ENCODE peak calls at places on chromosomes 1 and 21, in nine cellular contexts. S is CD8-positive, alpha-beta memory T cell; I is hepatocyte; O is mesenchymal stem cell; R is CD4-positive, alpha-beta memory T cell; D is heart right ventricle; U is stomach; Y is A549; N is fibroblast of lung. H is an unnamed sample.

GRCh38 chr1:29271724-29272123 is 35.4 kb downstream of the PTPRU start:
- DNase-seq in S (no peak), U (peak; percentile 87), I (peak; percentile 81), Y (peak; percentile 71), O (peak; percentile 52), R (no peak), N (peak; percentile 84), D (peak; percentile 62), H (peak; percentile 88)

GRCh38 chr1:63326106-63326472 is 3.7 kb downstream of the FOXD3 start:
- DNase-seq in I (no peak), D (no peak), O (no peak), U (no peak), R (no peak), Y (no peak), S (no peak), N (no peak), H (no peak)

GRCh38 chr1:221478050-221478949 is 263.6 kb downstream of the DUSP10 start:
- DNase-seq in N (peak; percentile 88), O (peak; percentile 83), I (peak; percentile 84), Y (peak; percentile 34), S (peak; percentile 17), R (peak; percentile 47), D (peak; percentile 37), U (no peak), H (peak; percentile 73)

GRCh38 chr1:219220945-219221344 is 47.3 kb downstream of the LYPLAL1 start:
- DNase-seq in O (no peak), I (no peak), N (peak; percentile 7), U (no peak), D (no peak), S (no peak), Y (no peak), R (no peak), H (no peak)

GRCh38 chr1:36391271-36391670 is 5.5 kb upstream of the STK40 start:
- DNase-seq in I (no peak), S (no peak), R (no peak), N (no peak), O (no peak), Y (no peak), U (no peak), D (no peak), H (no peak)

GRCh38 chr1:41355356-41355755 is 5.9 kb upstream of the FOXO6 start:
- DNase-seq in D (no peak), O (no peak), I (no peak), R (no peak), U (no peak), N (no peak), Y (no peak), S (no peak), H (no peak)

GRCh38 chr1:77585610-77586314 is 96.7 kb downstream of the ZZZ3 start:
- DNase-seq in I (no peak), S (no peak), O (no peak), R (no peak), Y (no peak), U (no peak), N (no peak), D (no peak), H (no peak)

GRCh38 chr1:54334996-54335395 is 71.2 kb downstream of the SSBP3 start:
- DNase-seq in N (peak; percentile 51), O (peak; percentile 88), S (no peak), D (no peak), U (no peak), R (no peak), Y (no peak), I (peak; percentile 35), H (peak; percentile 95)

GRCh38 chr1:247357062-247357780 is 25.6 kb upstream of the ZNF496 start:
- DNase-seq in I (peak; percentile 64), U (no peak), D (no peak), O (peak; percentile 96), N (peak; percentile 76), S (no peak), R (no peak), Y (no peak), H (no peak)

GRCh38 chr1:169572184-169572583 is 14.1 kb downstream of the F5 start:
- DNase-seq in S (no peak), O (peak; percentile 33), Y (no peak), N (peak; percentile 8), I (peak; percentile 65), D (no peak), R (no peak), U (no peak), H (no peak)

GRCh38 chr1:28518745-28519341 is 13.0 kb downstream of the RCC1 start:
- DNase-seq in O (peak; percentile 36), U (no peak), I (peak; percentile 38), D (no peak), Y (no peak), N (no peak), S (peak; percentile 10), R (peak; percentile 44), H (no peak)

GRCh38 chr21:14751011-14751410 is 204.9 kb upstream of the SAMSN1 start:
- DNase-seq in Y (no peak), I (no peak), U (no peak), N (no peak), S (no peak), D (no peak), O (no peak), R (no peak), H (no peak)

GRCh38 chr21:26790289-26790688 is 54.9 kb downstream of the ADAMTS1 start:
- DNase-seq in D (no peak), I (no peak), R (no peak), U (no peak), Y (no peak), S (no peak), N (no peak), O (no peak), H (no peak)

GRCh38 chr1:239792157-239792556 is 299.5 kb upstream of the FMN2 start:
- DNase-seq in Y (no peak), O (no peak), N (no peak), U (no peak), S (no peak), R (no peak), D (no peak), I (no peak), H (no peak)

GRCh38 chr1:159339517-159339916 is 37.4 kb downstream of the FCER1A start:
- DNase-seq in S (no peak), U (no peak), Y (no peak), I (no peak), O (no peak), R (no peak), D (no peak), N (no peak), H (no peak)

GRCh38 chr1:223041481-223041880 is 101.6 kb downstream of the TLR5 start:
- DNase-seq in Y (no peak), R (no peak), D (no peak), O (no peak), N (no peak), S (no peak), I (no peak), U (no peak), H (peak; percentile 54)

DNA sequence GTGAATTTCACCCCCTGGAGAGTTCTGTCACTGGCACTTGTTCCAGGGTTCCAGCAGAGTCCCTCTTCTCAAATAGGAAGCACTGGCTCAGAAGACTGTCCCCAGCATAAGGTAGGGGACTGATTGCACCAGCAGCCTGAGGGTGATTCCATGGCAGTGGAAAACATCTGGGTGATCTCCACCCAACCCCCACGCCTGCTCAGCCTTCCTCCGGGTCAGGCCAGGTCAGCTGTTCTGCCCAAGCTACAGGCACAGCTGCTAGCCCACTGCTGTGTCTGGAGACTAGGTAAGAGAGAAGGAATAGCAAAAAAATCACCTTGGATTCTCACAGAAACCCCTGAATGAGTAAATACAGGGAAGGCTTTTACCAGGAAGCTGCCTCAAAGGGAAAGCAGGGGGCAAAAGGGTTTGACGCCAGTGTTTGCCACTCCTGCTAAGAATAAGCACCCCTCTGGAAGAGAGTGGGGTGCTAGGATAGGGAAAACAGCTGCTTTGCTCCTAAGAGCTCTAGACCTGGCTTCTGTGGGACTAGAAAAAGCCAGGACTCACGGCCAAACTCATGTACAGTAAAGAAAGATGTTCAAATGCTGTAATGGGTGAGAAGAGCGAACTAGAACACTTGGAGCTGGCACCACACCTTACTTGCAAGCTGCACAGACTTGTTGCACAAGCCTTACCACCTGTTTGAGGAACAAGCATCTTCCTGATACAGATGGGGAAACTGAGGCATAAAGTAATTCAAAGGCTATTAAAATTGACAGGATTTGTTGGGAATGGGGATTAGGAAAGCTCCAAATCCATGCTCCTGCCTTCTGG is 1.0 kb upstream of the DENND2D start:
- DNase-seq in O (no peak), R (no peak), I (no peak), U (no peak), N (no peak), Y (no peak), D (no peak), S (no peak), H (peak; percentile 32)
- H3K4me1 ChIP-seq in O (peaks cover 13% of the 10 kb centered on the region), R (peaks cover 63% of the 10 kb centered on the region), I (peaks cover 19% of the 10 kb centered on the region), U (peaks cover 90% of the 10 kb centered on the region), N (peaks cover 2% of the 10 kb centered on the region), Y (no peaks in the 10 kb centered on the region), D (peaks cover 12% of the 10 kb centered on the region), S (peaks cover 54% of the 10 kb centered on the region), H (peaks cover 4% of the 10 kb centered on the region)

GRCh38 chr21:34946385-34947121 is 102.5 kb downstream of the RUNX1 start:
- DNase-seq in R (no peak), D (no peak), N (no peak), O (no peak), I (no peak), S (no peak), Y (no peak), U (no peak), H (no peak)
- H3K27ac ChIP-seq in R (no peak overlapping the region), D (no peak overlapping the region), N (no peak overlapping the region), O (no peak overlapping the region), I (no peak overlapping the region), S (no peak overlapping the region), Y (no peak overlapping the region), U (no peak overlapping the region), H (no peak overlapping the region)

GRCh38 chr1:180157576-180158057 is 2.9 kb downstream of the QSOX1 start:
- DNase-seq in N (no peak), I (peak; percentile 69), S (no peak), D (no peak), Y (no peak), R (no peak), U (peak; percentile 68), O (no peak), H (no peak)
- H3K4me3 ChIP-seq in N (peak overlapping the region; percentile 94), I (no peak overlapping the region), S (no peak overlapping the region), D (no peak overlapping the region), Y (no peak overlapping the region), R (no peak overlapping the region), U (peak overlapping the region; percentile 93), O (no peak overlapping the region), H (no peak overlapping the region)

GRCh38 chr1:119940697-119941096 is 44.4 kb upstream of the ADAM30 start:
- DNase-seq in O (no peak), R (no peak), U (no peak), Y (no peak), S (no peak), I (no peak), D (no peak), N (no peak), H (no peak)

GRCh38 chr1:119948342-119949214 is 52.3 kb upstream of the ADAM30 start:
- DNase-seq in O (peak; percentile 76), U (peak; percentile 83), I (peak; percentile 87), S (peak; percentile 47), Y (peak; percentile 7), N (peak; percentile 73), D (peak; percentile 79), R (peak; percentile 60), H (peak; percentile 75)

GRCh38 chr1:119946724-119947123 is 50.4 kb upstream of the ADAM30 start:
- DNase-seq in I (no peak), O (no peak), U (no peak), R (no peak), Y (no peak), N (peak; percentile 45), S (no peak), D (no peak), H (no peak)

GRCh38 chr1:119947468-119947867 is 51.2 kb upstream of the ADAM30 start:
- DNase-seq in Y (no peak), U (no peak), R (no peak), O (peak; percentile 18), D (no peak), N (peak; percentile 94), S (no peak), I (no peak), H (no peak)

GRCh38 chr1:119943216-119943615 is 46.9 kb upstream of the ADAM30 start:
- DNase-seq in R (no peak), D (no peak), U (no peak), O (no peak), N (no peak), I (no peak), S (no peak), Y (no peak), H (no peak)
- H3K4me1 ChIP-seq in R (no peaks in the 10 kb centered on the region), D (no peaks in the 10 kb centered on the region), U (no peaks in the 10 kb centered on the region), O (no peaks in the 10 kb centered on the region), N (peaks cover 12% of the 10 kb centered on the region), I (no peaks in the 10 kb centered on the region), S (no peaks in the 10 kb centered on the region), Y (no peaks in the 10 kb centered on the region), H (peaks cover 5% of the 10 kb centered on the region)

H was measured in SJCRH30.